ENCODE peak calls at places on chromosomes 12 and 14, in nine cellular contexts. One of them, this sample, is unnamed.

GRCh38 chr12:126760109-126760508 is 1506.9 kb upstream of the TMEM132C start:
- DNase-seq in GDM1: no peak
- DNase-seq in ACHN: peak
- DNase-seq in activated naive CD4-positive, alpha-beta T cell: no peak
- DNase-seq in AG04450: no peak
- DNase-seq in M059J: no peak
- DNase-seq in Caki2: no peak
- DNase-seq in anterior cingulate cortex: no peak
- DNase-seq in GM03348: no peak
- DNase-seq in this sample: no peak

GRCh38 chr14:49677643-49678042 is 10.4 kb downstream of the POLE2 start:
- DNase-seq in ACHN: no peak
- DNase-seq in anterior cingulate cortex: no peak
- DNase-seq in GDM1: no peak
- DNase-seq in AG04450: no peak
- DNase-seq in GM03348: peak
- DNase-seq in M059J: no peak
- DNase-seq in activated naive CD4-positive, alpha-beta T cell: no peak
- DNase-seq in Caki2: no peak
- DNase-seq in this sample: no peak

GRCh38 chr14:83870556-83870955 is 1659.4 kb upstream of the FLRT2 start:
- DNase-seq in ACHN: no peak
- DNase-seq in activated naive CD4-positive, alpha-beta T cell: no peak
- DNase-seq in AG04450: no peak
- DNase-seq in GDM1: no peak
- DNase-seq in anterior cingulate cortex: no peak
- DNase-seq in M059J: no peak
- DNase-seq in GM03348: no peak
- DNase-seq in Caki2: no peak
- DNase-seq in this sample: no peak

GRCh38 chr12:125092872-125093680 is 27.8 kb downstream of the AACS start:
- DNase-seq in activated naive CD4-positive, alpha-beta T cell: no peak
- DNase-seq in GDM1: no peak
- DNase-seq in AG04450: no peak
- DNase-seq in ACHN: peak
- DNase-seq in GM03348: no peak
- DNase-seq in Caki2: peak
- DNase-seq in anterior cingulate cortex: peak
- DNase-seq in M059J: no peak
- DNase-seq in this sample: no peak

GRCh38 chr12:3084742-3085141 is 7.6 kb downstream of the TSPAN9 start:
- DNase-seq in AG04450: no peak
- DNase-seq in activated naive CD4-positive, alpha-beta T cell: no peak
- DNase-seq in GDM1: no peak
- DNase-seq in M059J: no peak
- DNase-seq in GM03348: no peak
- DNase-seq in ACHN: no peak
- DNase-seq in anterior cingulate cortex: no peak
- DNase-seq in Caki2: no peak
- DNase-seq in this sample: no peak

GRCh38 chr14:54782803-54783659 is 119.6 kb downstream of the GCH1 start:
- DNase-seq in Caki2: no peak
- DNase-seq in GDM1: no peak
- DNase-seq in activated naive CD4-positive, alpha-beta T cell: no peak
- DNase-seq in GM03348: no peak
- DNase-seq in anterior cingulate cortex: no peak
- DNase-seq in AG04450: no peak
- DNase-seq in ACHN: no peak
- DNase-seq in M059J: no peak
- DNase-seq in this sample: no peak

GRCh38 chr12:47875732-47876131 is 29.1 kb downstream of the VDR start:
- DNase-seq in GM03348: no peak
- DNase-seq in M059J: no peak
- DNase-seq in anterior cingulate cortex: no peak
- DNase-seq in AG04450: no peak
- DNase-seq in GDM1: no peak
- DNase-seq in activated naive CD4-positive, alpha-beta T cell: no peak
- DNase-seq in Caki2: no peak
- DNase-seq in ACHN: no peak
- DNase-seq in this sample: no peak

GRCh38 chr12:15268927-15269552 is 47.8 kb upstream of the RERG start:
- DNase-seq in GDM1: peak
- DNase-seq in GM03348: peak
- DNase-seq in M059J: peak
- DNase-seq in anterior cingulate cortex: no peak
- DNase-seq in Caki2: peak
- DNase-seq in AG04450: peak
- DNase-seq in ACHN: peak
- DNase-seq in activated naive CD4-positive, alpha-beta T cell: peak
- DNase-seq in this sample: peak

GRCh38 chr12:6606331-6607131 is 648 bp downstream of the CHD4 start:
- DNase-seq in AG04450: no peak
- DNase-seq in ACHN: peak
- DNase-seq in anterior cingulate cortex: no peak
- DNase-seq in activated naive CD4-positive, alpha-beta T cell: peak
- DNase-seq in M059J: peak
- DNase-seq in GM03348: peak
- DNase-seq in GDM1: no peak
- DNase-seq in Caki2: no peak
- DNase-seq in this sample: no peak

GRCh38 chr12:20546267-20546666 is 148.9 kb upstream of the SLCO1C1 start:
- DNase-seq in Caki2: no peak
- DNase-seq in anterior cingulate cortex: no peak
- DNase-seq in GM03348: no peak
- DNase-seq in AG04450: no peak
- DNase-seq in GDM1: no peak
- DNase-seq in M059J: no peak
- DNase-seq in ACHN: no peak
- DNase-seq in activated naive CD4-positive, alpha-beta T cell: no peak
- DNase-seq in this sample: no peak

GRCh38 chr12:54360717-54361456 is 3.4 kb downstream of the GPR84 start:
- DNase-seq in anterior cingulate cortex: peak
- DNase-seq in M059J: peak
- DNase-seq in GDM1: peak
- DNase-seq in Caki2: peak
- DNase-seq in AG04450: no peak
- DNase-seq in GM03348: peak
- DNase-seq in ACHN: peak
- DNase-seq in activated naive CD4-positive, alpha-beta T cell: peak
- DNase-seq in this sample: peak

GRCh38 chr12:68349921-68350606 is 17.9 kb upstream of the MDM1 start:
- DNase-seq in GDM1: no peak
- DNase-seq in GM03348: no peak
- DNase-seq in M059J: peak
- DNase-seq in ACHN: peak
- DNase-seq in anterior cingulate cortex: no peak
- DNase-seq in activated naive CD4-positive, alpha-beta T cell: no peak
- DNase-seq in AG04450: no peak
- DNase-seq in Caki2: peak
- DNase-seq in this sample: no peak

GRCh38 chr14:39023939-39024871 is 78.8 kb downstream of the SEC23A start:
- DNase-seq in AG04450: no peak
- DNase-seq in activated naive CD4-positive, alpha-beta T cell: no peak
- DNase-seq in anterior cingulate cortex: no peak
- DNase-seq in M059J: no peak
- DNase-seq in Caki2: no peak
- DNase-seq in GM03348: no peak
- DNase-seq in GDM1: no peak
- DNase-seq in ACHN: no peak
- DNase-seq in this sample: no peak

GRCh38 chr12:33438890-33439586 is 581 bp downstream of the SYT10 start:
- DNase-seq in activated naive CD4-positive, alpha-beta T cell: no peak
- DNase-seq in Caki2: no peak
- DNase-seq in GM03348: peak
- DNase-seq in ACHN: no peak
- DNase-seq in M059J: no peak
- DNase-seq in anterior cingulate cortex: no peak
- DNase-seq in GDM1: no peak
- DNase-seq in AG04450: no peak
- DNase-seq in this sample: no peak

GRCh38 chr14:58565834-58566233 is 71.9 kb upstream of the DACT1 start:
- DNase-seq in activated naive CD4-positive, alpha-beta T cell: no peak
- DNase-seq in M059J: no peak
- DNase-seq in Caki2: no peak
- DNase-seq in AG04450: no peak
- DNase-seq in anterior cingulate cortex: no peak
- DNase-seq in ACHN: no peak
- DNase-seq in GM03348: no peak
- DNase-seq in GDM1: no peak
- DNase-seq in this sample: no peak

GRCh38 chr14:75591987-75592575 is 13.7 kb downstream of the FLVCR2 start:
- DNase-seq in GDM1: no peak
- DNase-seq in activated naive CD4-positive, alpha-beta T cell: no peak
- DNase-seq in Caki2: no peak
- DNase-seq in M059J: no peak
- DNase-seq in ACHN: no peak
- DNase-seq in AG04450: no peak
- DNase-seq in GM03348: no peak
- DNase-seq in anterior cingulate cortex: no peak
- DNase-seq in this sample: no peak

GRCh38 chr12:106631150-106631549 is 48.3 kb downstream of the RFX4 start:
- DNase-seq in GDM1: no peak
- DNase-seq in Caki2: no peak
- DNase-seq in M059J: no peak
- DNase-seq in activated naive CD4-positive, alpha-beta T cell: no peak
- DNase-seq in GM03348: no peak
- DNase-seq in AG04450: no peak
- DNase-seq in ACHN: peak
- DNase-seq in anterior cingulate cortex: no peak
- DNase-seq in this sample: no peak

GRCh38 chr12:52860102-52860838 is 11.5 kb upstream of the KRT78 start:
- DNase-seq in AG04450: no peak
- DNase-seq in M059J: peak
- DNase-seq in ACHN: peak
- DNase-seq in Caki2: peak
- DNase-seq in activated naive CD4-positive, alpha-beta T cell: no peak
- DNase-seq in anterior cingulate cortex: no peak
- DNase-seq in GDM1: no peak
- DNase-seq in GM03348: peak
- DNase-seq in this sample: no peak

GRCh38 chr14:20469890-20470858 is 968 bp downstream of the PNP start:
- DNase-seq in AG04450: no peak
- DNase-seq in Caki2: peak
- DNase-seq in anterior cingulate cortex: no peak
- DNase-seq in GDM1: peak
- DNase-seq in M059J: peak
- DNase-seq in activated naive CD4-positive, alpha-beta T cell: peak
- DNase-seq in GM03348: peak
- DNase-seq in ACHN: peak
- DNase-seq in this sample: peak

GRCh38 chr12:116882742-116883141 is 1.5 kb upstream of the HRK start:
- DNase-seq in Caki2: no peak
- DNase-seq in activated naive CD4-positive, alpha-beta T cell: no peak
- DNase-seq in M059J: peak
- DNase-seq in GM03348: peak
- DNase-seq in AG04450: no peak
- DNase-seq in ACHN: peak
- DNase-seq in GDM1: no peak
- DNase-seq in anterior cingulate cortex: no peak
- DNase-seq in this sample: no peak